ENCODE peak calls at places on chromosomes 4 and X, in eight cellular contexts. W is iris pigment epithelial cell; D is NCI-H2029; S is omental fat pad; V is type B pancreatic cell; B is stimulated activated CD8-positive, alpha-beta memory T cell treated with anti-CD3 and anti-CD28 coated beads, Interleukin-7, amount 100 ng/mL, for 1 hour; T is NCI-H460; G is HEK293T. Z is an unnamed sample.

GRCh38 chr4:30720021-30720655 is at the start of gene PCDH7:
- DNase-seq in W (peak), D (no peak), S (no peak), V (no peak), B (no peak), T (no peak), G (peak), Z (no peak)

GRCh38 chr4:125951275-125951887 is 636.6 kb downstream of the FAT4 start:
- DNase-seq in W (no peak), D (no peak), S (no peak), V (no peak), B (no peak), T (no peak), G (no peak), Z (no peak)

GRCh38 chr4:179325181-179325580 is 1882.9 kb upstream of the AGA start:
- DNase-seq in W (peak), D (no peak), S (no peak), V (no peak), B (no peak), T (no peak), G (no peak), Z (no peak)

GRCh38 chr4:159049780-159050375 is 53.0 kb upstream of the RAPGEF2 start:
- DNase-seq in W (no peak), D (no peak), S (no peak), V (no peak), B (no peak), T (no peak), G (no peak), Z (no peak)

GRCh38 chrX:16999275-16999674 is 52.8 kb downstream of the REPS2 start:
- DNase-seq in W (no peak), D (no peak), S (no peak), V (no peak), B (no peak), T (no peak), G (no peak), Z (no peak)

GRCh38 chrX:15686818-15687685 is 22.4 kb upstream of the CLTRN start:
- DNase-seq in W (peak), D (peak), S (no peak), V (no peak), B (peak), T (peak), G (peak), Z (peak)

GRCh38 chrX:71911023-71911730 is 532 bp downstream of the NHSL2 start:
- DNase-seq in W (no peak), D (no peak), S (no peak), V (no peak), B (no peak), T (no peak), G (peak), Z (no peak)

GRCh38 chr4:158333820-158334219 is 123.5 kb downstream of the TMEM144 start:
- DNase-seq in W (no peak), D (no peak), S (no peak), V (no peak), B (no peak), T (no peak), G (no peak), Z (no peak)

GRCh38 chrX:102934624-102935023 is 2.4 kb upstream of the RAB40AL start:
- DNase-seq in W (peak), D (no peak), S (no peak), V (no peak), B (no peak), T (no peak), G (peak), Z (no peak)

GRCh38 chr4:73446336-73446938 is 10.4 kb downstream of the AFP start:
- DNase-seq in W (peak), D (peak), S (no peak), V (no peak), B (no peak), T (peak), G (peak), Z (no peak)

GRCh38 chr4:73620115-73620792 is at the start of gene RASSF6:
- DNase-seq in W (no peak), D (peak), S (no peak), V (no peak), B (no peak), T (no peak), G (peak), Z (no peak)